ENCODE peak calls at places on chromosomes 2 and 18, in four cellular contexts. I, H, R and O are unnamed samples.

GRCh38 chr2:230793573-230794359 is 71.0 kb upstream of the ITM2C start:
- DNase-seq in I (peak), H (peak), R (peak), O (peak)

GRCh38 chr2:129050116-129050515 is 731.4 kb upstream of the HS6ST1 start:
- DNase-seq in I (no peak), H (no peak), R (no peak), O (no peak)

GRCh38 chr2:79906149-79906548 is 393.3 kb downstream of the CTNNA2 start:
- DNase-seq in I (no peak), H (no peak), R (no peak), O (no peak)

GRCh38 chr2:131045286-131045924 is 47.9 kb downstream of the FAM168B start:
- DNase-seq in I (no peak), H (no peak), R (no peak), O (no peak)

GRCh38 chr2:48059975-48060374 is 153.7 kb upstream of the FBXO11 start:
- DNase-seq in I (no peak), H (no peak), R (no peak), O (no peak)

GRCh38 chr2:129877289-129877741 is 102.2 kb upstream of the RAB6C start:
- DNase-seq in I (peak), H (peak), R (peak), O (peak)

GRCh38 chr2:157876771-157877108 is 610 bp upstream of the ACVR1 start:
- DNase-seq in I (no peak), H (peak), R (no peak), O (no peak)

GRCh38 chr2:203463176-203463797 is 71.8 kb downstream of the RAPH1 start:
- DNase-seq in I (no peak), H (peak), R (no peak), O (no peak)

GRCh38 chr2:28358668-28359201 is 33.9 kb upstream of the FOSL2 start:
- DNase-seq in I (no peak), H (no peak), R (no peak), O (no peak)

GRCh38 chr2:217366246-217366645 is 506.4 kb upstream of the TNP1 start:
- DNase-seq in I (no peak), H (no peak), R (no peak), O (no peak)

GRCh38 chr2:236246711-236247246 is 17.4 kb downstream of the ASB18 start:
- DNase-seq in I (no peak), H (no peak), R (no peak), O (no peak)

GRCh38 chr18:7566587-7567486 is at the start of gene PTPRM:
- DNase-seq in I (peak), H (peak), R (peak), O (peak)
- TF ChIP-seq CTCF in I (peak), H (no peak), R (peak), O (no peak)

GRCh38 chr2:119544075-119545031 is at the start of gene CFAP221:
- DNase-seq in I (peak), H (peak), R (peak), O (no peak)
- H3K4me3 ChIP-seq in I (peak), H (peak), R (peak), O (no peak)

DNA sequence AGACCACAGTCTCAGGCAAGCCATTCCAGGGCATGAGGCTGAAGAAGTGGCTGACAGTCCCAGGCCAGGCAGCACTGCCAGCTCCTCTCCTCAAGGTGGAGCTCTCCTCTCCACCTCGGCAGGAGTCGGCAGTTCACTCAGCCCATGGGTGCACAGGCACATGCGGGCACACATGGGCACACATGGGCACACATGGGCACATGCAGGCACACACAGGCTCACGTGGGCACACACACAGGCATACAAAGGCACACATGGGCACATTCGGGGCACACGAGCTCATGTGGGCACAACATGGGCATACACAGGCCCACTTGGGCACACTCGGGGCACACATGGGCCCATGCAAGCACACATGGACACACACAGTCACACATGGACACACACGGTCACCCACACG is 65.3 kb upstream of the TAF1B start:
- DNase-seq in I (no peak), H (no peak), R (no peak), O (no peak)
- TF ChIP-seq CTCF in I (peak), H (peak), R (peak), O (no peak)

GRCh38 chr2:121129692-121130091 is 155.3 kb downstream of the TFCP2L1 start:
- DNase-seq in I (no peak), H (no peak), R (no peak), O (no peak)
- H3K4me3 ChIP-seq in I (no peak), H (no peak), R (no peak), O (no peak)

DNA sequence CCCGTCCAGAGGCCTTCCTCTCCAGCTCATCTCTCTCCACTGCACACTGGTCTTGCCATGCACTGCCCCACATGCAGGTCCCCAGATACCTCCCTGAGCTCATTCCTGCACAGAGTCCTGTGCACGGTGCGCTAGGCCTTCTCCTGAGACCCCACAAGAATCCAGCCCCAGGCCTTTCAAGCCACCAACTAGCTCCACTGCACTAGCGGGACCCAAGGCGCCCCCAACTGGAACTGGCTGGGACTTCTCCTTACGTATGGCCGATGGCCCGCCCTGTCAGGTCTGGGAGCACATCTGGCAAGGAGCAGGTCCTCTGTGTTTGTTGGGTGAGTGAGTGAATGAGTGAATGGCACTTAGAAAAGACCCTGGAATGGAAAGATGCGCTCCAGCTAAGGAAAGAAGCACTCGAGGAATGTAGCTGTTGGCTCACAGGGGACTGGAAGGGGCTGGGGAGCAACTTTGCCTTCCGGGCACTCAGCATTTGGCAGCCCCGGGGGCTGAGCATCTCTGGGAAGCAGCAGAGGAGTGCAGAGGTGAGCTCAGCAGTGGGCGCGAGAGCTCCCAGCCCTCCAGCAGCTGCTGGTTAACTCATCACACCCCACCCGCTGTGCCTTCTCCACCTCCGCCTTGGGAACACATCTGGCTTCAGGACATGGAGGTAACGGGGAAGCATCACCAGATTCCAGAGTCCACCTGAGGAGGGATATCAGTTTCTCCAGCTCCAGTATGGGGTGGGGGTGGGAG is 223.1 kb downstream of the GLI2 start:
- DNase-seq in I (no peak), H (no peak), R (no peak), O (no peak)
- TF ChIP-seq CTCF in I (no peak), H (peak), R (no peak), O (no peak)

GRCh38 chr18:45201029-45201428 is 414.2 kb upstream of the SLC14A2 start:
- DNase-seq in I (no peak), H (no peak), R (no peak), O (no peak)

GRCh38 chr18:45201489-45201888 is 413.8 kb upstream of the SLC14A2 start:
- DNase-seq in I (no peak), H (no peak), R (no peak), O (no peak)

GRCh38 chr18:45198526-45198925 is 416.8 kb upstream of the SLC14A2 start:
- DNase-seq in I (no peak), H (no peak), R (no peak), O (no peak)

DNA sequence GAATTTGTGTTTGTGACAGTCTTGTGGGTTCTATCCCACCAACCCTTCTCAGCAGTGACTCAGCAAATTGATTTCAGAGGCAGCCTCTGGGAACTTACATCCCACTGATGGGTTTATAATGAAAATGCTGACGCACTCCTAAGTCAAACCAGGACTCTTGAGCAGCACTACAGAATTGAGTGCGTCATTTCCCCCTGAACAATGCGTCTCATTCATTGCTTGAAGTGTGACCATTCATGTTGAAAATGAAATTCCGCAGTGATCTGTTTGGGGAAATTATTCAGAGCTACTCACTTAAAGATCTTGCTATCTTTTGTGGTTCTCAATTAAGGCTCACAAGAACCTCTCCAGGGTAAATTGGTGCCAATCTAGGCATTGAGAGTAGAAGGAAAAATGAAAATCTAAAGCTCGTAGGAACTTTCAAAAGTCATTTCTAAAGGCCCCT is 417.7 kb upstream of the SLC14A2 start:
- DNase-seq in I (no peak), H (peak), R (no peak), O (no peak)
- H3K4me3 ChIP-seq in I (no peak), H (no peak), R (no peak), O (no peak)

DNA sequence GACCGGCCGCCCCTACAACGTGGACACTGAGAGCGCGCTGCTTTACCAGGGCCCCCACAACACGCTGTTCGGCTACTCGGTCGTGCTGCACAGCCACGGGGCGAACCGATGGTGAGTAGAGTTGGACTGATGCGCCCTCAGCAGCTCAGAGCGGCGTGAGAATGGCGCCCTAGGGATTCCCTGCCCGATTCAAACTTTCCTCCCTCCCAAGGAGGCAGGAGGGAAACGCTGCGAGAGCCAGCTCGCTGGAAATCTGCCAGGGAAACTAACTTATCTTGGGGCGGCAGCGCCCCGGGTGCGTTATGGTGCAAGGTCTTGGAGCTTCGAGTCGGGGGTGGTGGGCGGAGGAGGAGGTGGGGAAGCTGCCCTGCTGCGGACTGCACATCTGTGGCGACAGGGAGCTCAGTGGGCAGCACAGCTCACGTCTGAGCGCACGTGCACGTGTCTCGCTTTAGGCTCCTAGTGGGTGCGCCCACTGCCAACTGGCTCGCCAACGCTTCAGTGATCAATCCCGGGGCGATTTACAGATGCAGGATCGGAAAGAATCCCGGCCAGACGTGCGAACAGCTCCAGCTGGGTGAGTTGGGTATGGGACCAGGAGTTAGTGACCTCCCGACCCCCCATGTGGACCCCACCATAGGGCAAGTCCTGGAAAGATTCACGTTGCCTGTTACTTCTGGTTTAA is 697 bp downstream of the ITGA4 start:
- DNase-seq in I (peak), H (peak), R (peak), O (peak)
- TF ChIP-seq CTCF in I (no peak), H (no peak), R (no peak), O (no peak)

DNA sequence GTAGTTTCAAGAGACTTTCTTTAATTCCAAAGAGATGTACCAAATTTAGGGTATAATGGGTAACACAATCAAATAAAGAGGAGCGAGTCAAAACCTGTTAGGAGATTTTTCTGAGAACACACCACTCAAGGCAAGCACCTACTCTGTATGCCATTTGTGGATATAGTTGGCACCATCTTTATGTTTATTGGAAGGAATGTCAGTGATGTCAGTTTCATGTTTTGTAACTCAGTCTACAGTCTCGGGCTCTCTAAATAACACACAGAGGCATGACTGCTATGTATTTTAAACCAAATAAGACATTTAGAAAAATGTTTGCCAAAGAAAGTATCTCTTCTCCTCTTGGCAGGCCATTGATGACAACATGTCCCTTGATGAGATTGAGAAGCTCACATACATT is 59.7 kb downstream of the CPS1 start:
- DNase-seq in I (no peak), H (no peak), R (no peak), O (no peak)
- H3K4me3 ChIP-seq in I (no peak), H (no peak), R (no peak), O (no peak)